ENCODE peak calls at places on chromosomes 5 and 9, in five cellular contexts. C is effector CD4-positive, alpha-beta T cell; S is ovary; J is HFF-Myc; X is H1. W is an unnamed sample.

GRCh38 chr5:24381861-24382460 is 262.8 kb downstream of the CDH10 start:
- DNase-seq in S (no peak), J (no peak), C (no peak), X (no peak), W (no peak)

GRCh38 chr9:137255448-137256114 is 454 bp downstream of the NELFB start:
- DNase-seq in X (no peak), J (no peak), C (no peak), S (no peak), W (no peak)

GRCh38 chr5:10595678-10596309 is 31.9 kb downstream of the ANKRD33B start:
- DNase-seq in X (no peak), J (peak), C (no peak), S (no peak), W (peak)

GRCh38 chr9:69047331-69047730 is 11.8 kb downstream of the FXN start:
- DNase-seq in S (no peak), J (no peak), C (no peak), X (no peak), W (no peak)

GRCh38 chr9:115202960-115203751 is 85.2 kb upstream of the TNC start:
- DNase-seq in X (no peak), C (no peak), S (no peak), J (peak), W (no peak)

GRCh38 chr5:139650689-139651501 is 2.7 kb downstream of the CXXC5 start:
- DNase-seq in C (no peak), X (no peak), J (no peak), S (no peak), W (no peak)

GRCh38 chr9:71223953-71224538 is 102.6 kb upstream of the TRPM3 start:
- DNase-seq in C (no peak), S (no peak), J (no peak), X (no peak), W (no peak)

GRCh38 chr9:109020982-109021511 is 7.7 kb upstream of the CTNNAL1 start:
- DNase-seq in J (no peak), S (no peak), C (no peak), X (no peak), W (no peak)

GRCh38 chr9:120733190-120733589 is 18.9 kb upstream of the MEGF9 start:
- DNase-seq in J (no peak), S (no peak), X (no peak), C (no peak), W (no peak)

GRCh38 chr5:172778223-172778814 is 7.3 kb upstream of the DUSP1 start:
- DNase-seq in C (no peak), X (no peak), S (peak), J (no peak), W (peak)

GRCh38 chr9:6545017-6545691 is 100.4 kb downstream of the GLDC start:
- DNase-seq in J (no peak), S (no peak), C (no peak), X (no peak), W (no peak)

GRCh38 chr9:129143031-129143441 is 31.8 kb downstream of the PTPA start:
- DNase-seq in X (peak), S (peak), J (peak), C (peak), W (no peak)

GRCh38 chr5:131984945-131985665 is 26.4 kb downstream of the ACSL6 start:
- DNase-seq in X (no peak), C (no peak), S (no peak), J (no peak), W (no peak)

GRCh38 chr5:146751781-146752401 is 126.7 kb downstream of the PPP2R2B start:
- DNase-seq in C (peak), X (no peak), J (no peak), S (no peak), W (no peak)

GRCh38 chr9:134488251-134488900 is 153.2 kb upstream of the COL5A1 start:
- DNase-seq in X (no peak), C (no peak), J (no peak), S (no peak), W (no peak)

GRCh38 chr5:36238896-36239295 is 2.8 kb downstream of the NADK2 start:
- DNase-seq in C (no peak), J (no peak), X (no peak), S (no peak), W (no peak)

GRCh38 chr9:26880262-26880661 is 12.3 kb downstream of the CAAP1 start:
- DNase-seq in X (no peak), J (no peak), S (no peak), C (no peak), W (no peak)

GRCh38 chr5:110086658-110087388 is 397.1 kb downstream of the MAN2A1 start:
- DNase-seq in S (no peak), X (no peak), C (no peak), J (peak), W (peak)

GRCh38 chr5:132334812-132335211 is 34.7 kb upstream of the SLC22A5 start:
- DNase-seq in J (no peak), X (no peak), C (no peak), S (no peak), W (no peak)

GRCh38 chr5:1009359-1010180 is 968 bp downstream of the NKD2 start:
- DNase-seq in X (peak), C (no peak), S (peak), J (no peak), W (no peak)

GRCh38 chr5:170151105-170151831 is 45.6 kb downstream of the FOXI1 start:
- DNase-seq in C (no peak), J (no peak), S (no peak), X (peak), W (peak)

W was measured in keratinocyte.